ENCODE peak calls at places on chromosomes 4 and X, in four cellular contexts. O, A, N and R are unnamed samples.

GRCh38 chrX:104806346-104806745 is 240.3 kb downstream of the IL1RAPL2 start:
- DNase-seq in O (no peak), A (no peak), N (no peak), R (no peak)

GRCh38 chr4:130849985-130850632 is 1754.2 kb downstream of the C4orf33 start:
- DNase-seq in N (no peak), O (no peak), A (no peak), R (no peak)

GRCh38 chrX:114924423-114924822 is 93.0 kb downstream of the IL13RA2 start:
- DNase-seq in O (no peak), A (no peak), N (no peak), R (no peak)

GRCh38 chrX:53479295-53479694 is 45.1 kb upstream of the HSD17B10 start:
- DNase-seq in A (peak), N (peak), O (no peak), R (no peak)

GRCh38 chrX:49664824-49665223 is 31.0 kb downstream of the PAGE1 start:
- DNase-seq in N (no peak), O (no peak), A (no peak), R (no peak)

GRCh38 chrX:84339507-84340364 is 151.7 kb upstream of the RPS6KA6 start:
- DNase-seq in O (no peak), N (peak), A (no peak), R (peak)

GRCh38 chrX:125757794-125758564 is 408.1 kb downstream of the DCAF12L2 start:
- DNase-seq in O (peak), N (peak), A (no peak), R (no peak)

GRCh38 chr4:42293967-42294822 is 103.1 kb upstream of the SHISA3 start:
- DNase-seq in A (no peak), O (no peak), N (no peak), R (no peak)

GRCh38 chrX:7108995-7109634 is 38.4 kb upstream of the STS start:
- DNase-seq in A (no peak), N (no peak), O (no peak), R (peak)

GRCh38 chr4:2962099-2962455 is 1.1 kb downstream of the NOP14 start:
- DNase-seq in A (no peak), O (no peak), N (no peak), R (no peak)

GRCh38 chr4:108172780-108173598 is 4.3 kb upstream of the LEF1 start:
- DNase-seq in N (peak), O (no peak), A (peak), R (no peak)

GRCh38 chr4:95742179-95742578 is 97.7 kb upstream of the PDHA2 start:
- DNase-seq in A (no peak), O (no peak), N (no peak), R (no peak)

GRCh38 chr4:167234388-167234881 is at the start of gene SPOCK3:
- DNase-seq in A (no peak), N (peak), O (no peak), R (no peak)

GRCh38 chr4:41219421-41219950 is 5.1 kb upstream of the APBB2 start:
- DNase-seq in N (peak), O (no peak), A (no peak), R (no peak)

GRCh38 chr4:105306820-105307219 is 160.1 kb downstream of the TET2 start:
- DNase-seq in A (no peak), O (no peak), N (no peak), R (no peak)

GRCh38 chrX:68532828-68533227 is 34.0 kb downstream of the YIPF6 start:
- DNase-seq in O (no peak), A (no peak), N (no peak), R (no peak)

GRCh38 chr4:115374621-115375020 is 261.2 kb upstream of the NDST4 start:
- DNase-seq in N (no peak), A (no peak), O (no peak), R (no peak)

GRCh38 chr4:2246384-2247127 is 4.6 kb upstream of the HAUS3 start:
- DNase-seq in N (no peak), A (no peak), O (no peak), R (no peak)

GRCh38 chr4:76690091-76690905 is 207.6 kb downstream of the SOWAHB start:
- DNase-seq in A (peak), N (peak), O (no peak), R (no peak)